ENCODE peak calls at places on chromosomes 2 and 18, in ten cellular contexts. Q is HL-60, K is spleen, M is transverse colon, A is endothelial cell of umbilical vein, R is GM23338, D is upper lobe of left lung, Z is HCT116, I is HepG2, U is prostate gland. Y is an unnamed sample.

GRCh38 chr2:206127656-206128055 is 31.6 kb downstream of the NDUFS1 start:
- DNase-seq in Q (no peak), K (no peak), M (no peak), A (no peak), R (peak; percentile 7), D (no peak), Z (no peak), I (peak; percentile 39), U (no peak), Y (no peak)

GRCh38 chr2:166765141-166765540 is 123.1 kb upstream of the XIRP2 start:
- DNase-seq in Q (no peak), K (no peak), M (no peak), A (no peak), R (peak; percentile 56), D (no peak), Z (no peak), I (no peak), U (no peak), Y (no peak)

GRCh38 chr2:65299246-65299645 is 71.6 kb downstream of the ACTR2 start:
- DNase-seq in Q (no peak), K (no peak), M (no peak), A (no peak), R (no peak), D (no peak), Z (no peak), I (no peak), U (no peak), Y (no peak)

GRCh38 chr2:39728941-39729351 is 50.1 kb downstream of the THUMPD2 start:
- DNase-seq in Q (peak; percentile 5), K (no peak), M (peak; percentile 18), A (peak; percentile 17), R (peak; percentile 75), D (no peak), Z (peak; percentile 2), I (peak; percentile 58), U (no peak), Y (no peak)

GRCh38 chr2:172084734-172085459 is 410 bp upstream of the DLX1 start:
- DNase-seq in Q (peak; percentile 84), K (peak; percentile 88), M (peak; percentile 69), A (peak; percentile 83), R (peak; percentile 98), D (peak; percentile 87), Z (peak; percentile 74), I (peak; percentile 92), U (no peak), Y (peak; percentile 91)

GRCh38 chr2:2326653-2327052 is 4.4 kb downstream of the MYT1L start:
- DNase-seq in Q (no peak), K (no peak), M (no peak), A (no peak), R (no peak), D (no peak), Z (no peak), I (no peak), U (no peak), Y (no peak)

GRCh38 chr2:68476454-68476853 is 9.1 kb downstream of the APLF start:
- DNase-seq in Q (no peak), K (no peak), M (no peak), A (no peak), R (no peak), D (no peak), Z (no peak), I (no peak), U (no peak), Y (no peak)

GRCh38 chr18:78735131-78736014 is 244.2 kb upstream of the SALL3 start:
- DNase-seq in Q (no peak), K (peak; percentile 75), M (no peak), A (no peak), R (no peak), D (peak; percentile 74), Z (no peak), I (no peak), U (no peak), Y (no peak)

GRCh38 chr2:121382744-121383143 is 97.7 kb upstream of the TFCP2L1 start:
- DNase-seq in Q (no peak), K (no peak), M (no peak), A (no peak), R (peak; percentile 44), D (no peak), Z (no peak), I (no peak), U (no peak), Y (no peak)

GRCh38 chr2:232688201-232688600 is 8.9 kb upstream of the GIGYF2 start:
- DNase-seq in Q (no peak), K (peak; percentile 46), M (no peak), A (no peak), R (no peak), D (no peak), Z (no peak), I (no peak), U (no peak), Y (no peak)

GRCh38 chr2:191642541-191642940 is 35.4 kb upstream of the NABP1 start:
- DNase-seq in Q (no peak), K (no peak), M (no peak), A (no peak), R (no peak), D (no peak), Z (no peak), I (no peak), U (no peak), Y (no peak)

GRCh38 chr2:128973566-128973965 is 654.9 kb upstream of the HS6ST1 start:
- DNase-seq in Q (no peak), K (no peak), M (no peak), A (no peak), R (no peak), D (no peak), Z (no peak), I (no peak), U (no peak), Y (peak; percentile 60)

GRCh38 chr2:234029150-234029733 is 21.3 kb upstream of the SPP2 start:
- DNase-seq in Q (no peak), K (no peak), M (no peak), A (no peak), R (no peak), D (no peak), Z (no peak), I (no peak), U (no peak), Y (no peak)

GRCh38 chr2:108145551-108145950 is 94.2 kb upstream of the SULT1C3 start:
- DNase-seq in Q (no peak), K (no peak), M (no peak), A (no peak), R (no peak), D (no peak), Z (no peak), I (no peak), U (no peak), Y (no peak)

GRCh38 chr18:35028556-35028955 is 12.7 kb upstream of the MAPRE2 start:
- DNase-seq in Q (no peak), K (no peak), M (no peak), A (no peak), R (no peak), D (no peak), Z (no peak), I (no peak), U (no peak), Y (no peak)

GRCh38 chr18:35029770-35030169 is 11.4 kb upstream of the MAPRE2 start:
- DNase-seq in Q (no peak), K (no peak), M (no peak), A (peak; percentile 34), R (no peak), D (no peak), Z (no peak), I (no peak), U (no peak), Y (no peak)

GRCh38 chr18:35029103-35029502 is 12.1 kb upstream of the MAPRE2 start:
- DNase-seq in Q (no peak), K (no peak), M (no peak), A (no peak), R (no peak), D (no peak), Z (no peak), I (no peak), U (no peak), Y (no peak)

GRCh38 chr18:35032113-35032512 is 9.1 kb upstream of the MAPRE2 start:
- DNase-seq in Q (no peak), K (no peak), M (no peak), A (no peak), R (no peak), D (no peak), Z (no peak), I (no peak), U (no peak), Y (no peak)

DNA sequence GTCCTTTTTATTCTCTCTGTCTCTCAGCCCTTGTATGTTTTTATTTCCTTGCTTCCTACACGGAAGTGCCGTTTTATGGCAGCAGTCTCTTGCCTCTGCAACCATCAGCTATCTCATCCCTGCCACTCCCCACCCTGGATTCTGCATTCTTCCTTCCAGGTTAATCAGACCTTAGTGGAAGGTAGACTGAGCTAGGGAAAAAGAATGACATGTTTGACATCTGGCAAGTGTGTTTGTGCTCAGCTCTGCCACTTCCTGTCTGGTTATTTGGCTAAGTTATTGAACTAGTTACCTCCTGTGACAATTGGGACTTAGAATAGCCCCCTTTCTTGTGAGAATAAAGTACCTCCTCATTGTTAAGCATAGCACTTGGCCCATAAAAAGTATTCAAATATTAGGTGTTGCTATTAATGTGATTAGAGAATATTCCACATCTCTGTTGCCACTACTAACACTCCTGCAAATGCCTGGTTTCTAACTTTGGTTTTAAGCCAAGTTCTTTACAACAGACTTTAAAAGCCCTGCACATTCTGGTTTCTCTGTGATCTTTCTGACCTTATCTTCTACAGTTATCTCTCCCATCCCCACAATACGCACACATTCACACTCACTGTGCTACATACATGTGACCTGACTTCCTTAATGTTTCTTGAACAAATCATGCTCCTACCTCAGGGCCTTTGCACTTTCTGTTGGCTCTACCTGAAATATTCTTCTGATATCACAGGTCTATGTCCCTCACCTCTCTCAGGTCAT is 10.8 kb upstream of the MAPRE2 start:
- DNase-seq in Q (no peak), K (no peak), M (peak; percentile 22), A (no peak), R (no peak), D (no peak), Z (no peak), I (no peak), U (no peak), Y (no peak)
- H3K4me3 ChIP-seq in Q (no peak overlapping the region), K (peak overlapping the region; percentile 29), M (no peak overlapping the region), A (no peak overlapping the region), R (no peak overlapping the region), D (peak overlapping the region; percentile 37), Z (no peak overlapping the region), I (no peak overlapping the region), U (no peak overlapping the region), Y (peak overlapping the region; percentile 25)

GRCh38 chr18:657998-658946 is 819 bp downstream of the TYMS start:
- DNase-seq in Q (peak; percentile 77), K (peak; percentile 86), M (peak; percentile 91), A (peak; percentile 93), R (peak; percentile 96), D (peak; percentile 91), Z (peak; percentile 82), I (peak; percentile 92), U (peak; percentile 82), Y (no peak)
- TF ChIP-seq POLR2AphosphoS5 in Q (peak; percentile 85), K (no peak), M (peak; percentile 38), A (peak; percentile 47), R (peak; percentile 77), D (no peak), Z (peak; percentile 66), I (peak; percentile 77), U (peak; percentile 31), Y (peak; percentile 30)

GRCh38 chr18:28112056-28112470 is 64.9 kb downstream of the CDH2 start:
- DNase-seq in Q (no peak), K (no peak), M (no peak), A (peak; percentile 63), R (no peak), D (no peak), Z (no peak), I (no peak), U (no peak), Y (no peak)
- H3K4me3 ChIP-seq in Q (no peak overlapping the region), K (no peak overlapping the region), M (no peak overlapping the region), A (no peak overlapping the region), R (no peak overlapping the region), D (no peak overlapping the region), Z (no peak overlapping the region), I (no peak overlapping the region), U (no peak overlapping the region), Y (no peak overlapping the region)

GRCh38 chr2:7053650-7054262 is 136.5 kb downstream of the RNF144A start:
- DNase-seq in Q (no peak), K (peak; percentile 78), M (no peak), A (no peak), R (no peak), D (no peak), Z (no peak), I (no peak), U (no peak), Y (no peak)
- TF ChIP-seq POLR2AphosphoS5 in Q (no peak), K (no peak), M (no peak), A (no peak), R (no peak), D (no peak), Z (no peak), I (no peak), U (no peak), Y (no peak)

Y was measured in esophagus muscularis mucosa.